ENCODE peak calls at places on chromosomes 4 and X, in four cellular contexts. L is glutamatergic neuron, T is GM13977, S is epithelial cell of esophagus. Q is an unnamed sample.

GRCh38 chrX:121876316-121876715 is 828.9 kb downstream of the GLUD2 start:
- DNase-seq in T (no peak), L (no peak), S (peak), Q (no peak)

GRCh38 chr4:52299120-52299519 is 248.0 kb downstream of the SPATA18 start:
- DNase-seq in S (peak), L (no peak), T (no peak), Q (no peak)

GRCh38 chr4:166153539-166153938 is 280.5 kb downstream of the TLL1 start:
- DNase-seq in L (no peak), T (no peak), S (no peak), Q (no peak)

GRCh38 chrX:119853449-119853848 is 686 bp upstream of the UPF3B start:
- DNase-seq in L (no peak), S (peak), T (no peak), Q (no peak)

GRCh38 chr4:11471613-11472012 is 42.9 kb upstream of the HS3ST1 start:
- DNase-seq in S (peak), L (no peak), T (no peak), Q (peak)

GRCh38 chrX:13581554-13581953 is 12.2 kb downstream of the EGFL6 start:
- DNase-seq in S (no peak), L (no peak), T (no peak), Q (no peak)

GRCh38 chrX:136650811-136651210 is 2.9 kb downstream of the CD40LG start:
- DNase-seq in S (no peak), T (no peak), L (no peak), Q (no peak)

GRCh38 chr4:86934147-86934771 is 552 bp upstream of the AFF1 start:
- DNase-seq in L (no peak), S (peak), T (no peak), Q (no peak)

GRCh38 chr4:185793716-185794115 is 18.3 kb downstream of the SORBS2 start:
- DNase-seq in T (no peak), L (no peak), S (no peak), Q (no peak)

GRCh38 chrX:85084770-85085393 is 81.2 kb downstream of the APOOL start:
- DNase-seq in T (peak), L (no peak), S (peak), Q (peak)

GRCh38 chr4:2787230-2788100 is 5.4 kb upstream of the SH3BP2 start:
- DNase-seq in T (peak), L (no peak), S (no peak), Q (peak)

GRCh38 chrX:63713510-63713909 is 71.5 kb downstream of the ARHGEF9 start:
- DNase-seq in S (peak), T (no peak), L (no peak), Q (no peak)

GRCh38 chrX:433771-434170 is 47.1 kb upstream of the PPP2R3B start:
- DNase-seq in S (no peak), T (no peak), L (no peak), Q (no peak)

GRCh38 chrX:108036298-108036973 is 8.4 kb upstream of the VSIG1 start:
- DNase-seq in T (no peak), S (peak), L (no peak), Q (no peak)

GRCh38 chr4:114108869-114109268 is 129.4 kb upstream of the ARSJ start:
- DNase-seq in S (peak), L (peak), T (no peak), Q (no peak)

GRCh38 chr4:3607690-3608514 is 75.7 kb upstream of the LRPAP1 start:
- DNase-seq in L (no peak), T (no peak), S (no peak), Q (no peak)

GRCh38 chr4:70914631-70915030 is 12.5 kb downstream of the MOB1B start:
- DNase-seq in T (no peak), S (no peak), L (no peak), Q (no peak)

GRCh38 chrX:129959493-129959832 is 23.0 kb upstream of the BCORL1 start:
- DNase-seq in T (no peak), S (peak), L (peak), Q (no peak)

GRCh38 chrX:74259879-74260491 is 44.0 kb upstream of the ZCCHC13 start:
- DNase-seq in T (no peak), L (no peak), S (no peak), Q (no peak)

GRCh38 chr4:162406637-162407370 is 243.0 kb upstream of the FSTL5 start:
- DNase-seq in S (no peak), L (no peak), T (no peak), Q (no peak)

GRCh38 chr4:114598191-114599121 is at the start of gene UGT8:
- DNase-seq in L (peak), S (peak), T (peak), Q (peak)

GRCh38 chrX:48648299-48648698 is 35.3 kb upstream of the WAS start:
- DNase-seq in S (peak), L (peak), T (no peak), Q (peak)

GRCh38 chrX:79645749-79646148 is 278.6 kb upstream of the ITM2A start:
- DNase-seq in T (no peak), S (no peak), L (no peak), Q (no peak)

GRCh38 chr4:1463088-1463926 is 57.1 kb upstream of the NKX1-1 start:
- DNase-seq in T (no peak), L (peak), S (no peak), Q (no peak)

GRCh38 chr4:151251922-151252321 is 25.0 kb upstream of the PRSS48 start:
- DNase-seq in T (no peak), S (no peak), L (no peak), Q (no peak)

GRCh38 chr4:129362685-129363274 is 266.8 kb downstream of the C4orf33 start:
- DNase-seq in T (peak), S (peak), L (peak), Q (peak)

GRCh38 chr4:40831462-40831861 is 81.7 kb downstream of the NSUN7 start:
- DNase-seq in L (no peak), S (no peak), T (no peak), Q (no peak)

GRCh38 chrX:44343412-44343942 is at the start of gene EFHC2:
- DNase-seq in T (no peak), L (peak), S (peak), Q (no peak)

GRCh38 chr4:82801910-82802521 is 3.4 kb upstream of the SCD5 start:
- DNase-seq in T (no peak), L (peak), S (peak), Q (no peak)
- TF ChIP-seq CTCF in T (peak), L (no peak), S (peak), Q (peak)

DNA sequence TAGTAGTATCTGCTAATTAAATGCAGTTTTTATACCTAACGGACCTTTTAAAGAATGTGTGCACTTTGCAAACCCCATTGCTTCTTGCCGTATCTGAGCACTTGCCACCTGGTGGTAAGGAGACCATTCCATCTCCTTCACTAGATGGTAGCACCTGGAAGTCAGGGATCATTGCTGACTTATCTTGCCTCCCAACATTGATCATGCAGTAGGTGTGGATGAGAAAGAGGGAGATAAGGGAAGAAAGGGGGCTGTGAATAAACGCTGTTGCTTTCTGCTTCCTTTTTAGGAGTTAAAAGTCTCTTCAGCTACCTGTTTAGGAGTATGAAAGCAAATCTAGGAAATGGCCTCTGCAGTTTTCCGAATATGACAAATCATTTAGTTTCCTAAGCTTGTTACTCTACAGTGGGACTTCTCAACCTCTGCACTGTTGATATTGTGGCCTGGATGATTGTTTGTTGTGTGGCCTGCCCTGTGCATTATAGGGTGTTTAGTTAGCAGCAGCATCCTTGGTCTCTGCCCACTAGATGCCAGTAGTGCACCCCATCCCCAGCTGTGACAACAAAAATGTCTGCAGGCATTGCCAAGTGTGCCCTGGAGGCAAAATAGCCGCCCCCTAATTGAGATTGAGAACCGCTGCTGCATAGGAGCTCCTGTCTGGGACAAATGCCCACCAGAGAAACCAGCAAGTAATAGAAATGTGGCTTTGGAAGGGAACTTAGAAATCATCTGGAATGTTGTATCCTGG is 38.8 kb downstream of the GAB1 start:
- DNase-seq in S (peak), L (peak), T (no peak), Q (no peak)
- TF ChIP-seq CTCF in S (peak), L (no peak), T (peak), Q (peak)

GRCh38 chr4:182854466-182854865 is 62.7 kb downstream of the DCTD start:
- DNase-seq in S (no peak), T (no peak), L (no peak), Q (no peak)

GRCh38 chr4:182855312-182855711 is 61.9 kb downstream of the DCTD start:
- DNase-seq in T (no peak), L (no peak), S (no peak), Q (no peak)

GRCh38 chr4:182856862-182857261 is 60.3 kb downstream of the DCTD start:
- DNase-seq in L (no peak), T (no peak), S (no peak), Q (no peak)

GRCh38 chr4:182855877-182856276 is 61.3 kb downstream of the DCTD start:
- DNase-seq in T (no peak), L (no peak), S (no peak), Q (no peak)

DNA sequence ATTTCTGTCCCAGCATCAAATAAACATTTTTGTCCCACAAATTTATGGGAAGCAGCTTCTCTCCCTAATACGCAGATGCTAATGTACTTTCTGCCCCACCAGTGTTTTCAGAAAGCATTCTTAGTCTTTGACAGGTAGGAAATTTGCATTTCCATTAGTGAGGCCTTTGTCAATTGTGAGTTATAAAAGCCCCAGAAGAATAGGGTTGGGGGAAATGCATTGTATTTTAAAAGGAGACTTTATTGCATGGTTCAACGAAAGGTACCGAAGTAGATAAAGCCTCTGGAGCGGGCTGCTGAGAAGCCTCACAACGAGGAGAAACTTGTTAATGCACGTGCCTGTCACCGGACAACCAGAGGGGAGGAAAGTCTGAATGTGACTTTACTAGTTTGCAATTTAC is 63.5 kb downstream of the DCTD start:
- DNase-seq in L (no peak), S (no peak), T (no peak), Q (no peak)
- TF ChIP-seq CTCF in L (no peak), S (no peak), T (no peak), Q (no peak)

GRCh38 chrX:110421499-110422455 is 63.1 kb downstream of the RTL9 start:
- DNase-seq in L (no peak), T (no peak), S (peak), Q (no peak)

GRCh38 chrX:110418857-110419249 is 60.2 kb downstream of the RTL9 start:
- DNase-seq in L (no peak), T (no peak), S (peak), Q (no peak)

GRCh38 chrX:110417128-110417527 is 58.5 kb downstream of the RTL9 start:
- DNase-seq in L (no peak), S (no peak), T (no peak), Q (no peak)

GRCh38 chrX:110418220-110418856 is 59.7 kb downstream of the RTL9 start:
- DNase-seq in S (peak), T (peak), L (peak), Q (no peak)

GRCh38 chrX:110420771-110421498 is 62.3 kb downstream of the RTL9 start:
- DNase-seq in L (no peak), S (no peak), T (no peak), Q (no peak)
- TF ChIP-seq CTCF in L (peak), S (peak), T (peak), Q (peak)

GRCh38 chr4:41990383-41991111 is at the start of gene SLC30A9:
- DNase-seq in S (peak), T (peak), L (peak), Q (peak)

GRCh38 chr4:41992967-41993857 is 2.9 kb downstream of the SLC30A9 start:
- DNase-seq in L (no peak), T (no peak), S (no peak), Q (no peak)

GRCh38 chr4:41990029-41990382 is 324 bp upstream of the SLC30A9 start:
- DNase-seq in L (no peak), T (peak), S (no peak), Q (no peak)

GRCh38 chr4:41994461-41994860 is 4.1 kb downstream of the SLC30A9 start:
- DNase-seq in L (no peak), S (no peak), T (no peak), Q (no peak)

GRCh38 chr4:41991916-41992767 is 1.8 kb downstream of the SLC30A9 start:
- DNase-seq in L (no peak), S (peak), T (no peak), Q (no peak)
- TF ChIP-seq CTCF in L (no peak), S (no peak), T (no peak), Q (no peak)

GRCh38 chrX:38799995-38800394 is 1.3 kb upstream of the MID1IP1 start:
- DNase-seq in L (no peak), S (no peak), T (peak), Q (no peak)
- TF ChIP-seq CTCF in L (no peak), S (no peak), T (peak), Q (peak)

GRCh38 chr4:6343950-6344408 is 74.3 kb downstream of the WFS1 start:
- DNase-seq in L (peak), S (peak), T (no peak), Q (no peak)
- TF ChIP-seq CTCF in L (no peak), S (no peak), T (no peak), Q (peak)

GRCh38 chrX:25524150-25524549 is 508.4 kb upstream of the ARX start:
- DNase-seq in S (peak), L (no peak), T (no peak), Q (no peak)
- TF ChIP-seq CTCF in S (no peak), L (no peak), T (no peak), Q (no peak)

DNA sequence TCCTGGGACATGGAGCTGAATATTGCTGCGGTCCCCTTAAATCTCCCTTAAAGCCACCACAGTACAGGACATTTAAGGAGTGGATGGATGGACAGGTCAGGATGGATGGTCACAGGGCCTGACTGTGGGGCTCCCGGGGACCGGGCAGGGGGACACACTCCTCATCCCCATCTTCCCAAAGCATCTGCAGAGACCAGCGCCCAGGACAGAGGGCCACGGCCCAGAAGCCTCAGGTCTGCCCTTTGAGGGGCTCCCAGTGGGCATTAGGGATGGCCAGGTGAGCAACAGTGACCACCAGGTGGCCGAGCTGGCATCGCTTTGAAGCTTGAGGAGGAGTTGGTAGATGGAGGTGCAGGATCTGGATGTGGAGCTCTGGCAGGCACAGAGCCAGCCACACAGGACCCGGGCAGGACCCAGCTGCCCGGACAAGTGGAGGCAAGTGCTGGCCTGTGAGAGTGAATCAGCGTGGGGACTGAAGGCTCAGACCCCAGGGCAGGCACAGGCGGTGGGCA is 51.4 kb downstream of the ABLIM2 start:
- DNase-seq in T (no peak), S (no peak), L (no peak), Q (no peak)
- TF ChIP-seq CTCF in T (no peak), S (no peak), L (no peak), Q (no peak)

GRCh38 chr4:81052119-81053068 is 21.9 kb downstream of the BMP3 start:
- DNase-seq in L (peak), T (no peak), S (peak), Q (peak)
- TF ChIP-seq CTCF in L (peak), T (peak), S (peak), Q (peak)